ENCODE peak calls at places on chromosomes 12 and 14, in five cellular contexts. One of them, this sample, is unnamed.

GRCh38 chr12:42744539-42745156 is 155.1 kb upstream of the PRICKLE1 start:
- DNase-seq in NCI-H510A treated with DMSO at 0.1 percent for 48 hours: no peak
- DNase-seq in CD4-positive, alpha-beta T cell: no peak
- DNase-seq in HCT116: no peak
- DNase-seq in SHP77 treated with DMSO at 0.1 percent for 48 hours: no peak
- DNase-seq in this sample: no peak

GRCh38 chr12:105822131-105823103 is 316.3 kb downstream of the NUAK1 start:
- DNase-seq in NCI-H510A treated with DMSO at 0.1 percent for 48 hours: no peak
- DNase-seq in CD4-positive, alpha-beta T cell: no peak
- DNase-seq in HCT116: no peak
- DNase-seq in SHP77 treated with DMSO at 0.1 percent for 48 hours: no peak
- DNase-seq in this sample: no peak

GRCh38 chr12:124740691-124741137 is 123.0 kb downstream of the SCARB1 start:
- DNase-seq in NCI-H510A treated with DMSO at 0.1 percent for 48 hours: no peak
- DNase-seq in CD4-positive, alpha-beta T cell: no peak
- DNase-seq in HCT116: peak; percentile 78
- DNase-seq in SHP77 treated with DMSO at 0.1 percent for 48 hours: no peak
- DNase-seq in this sample: no peak

GRCh38 chr12:111429760-111430417 is 24.2 kb downstream of the SH2B3 start:
- DNase-seq in NCI-H510A treated with DMSO at 0.1 percent for 48 hours: no peak
- DNase-seq in CD4-positive, alpha-beta T cell: peak; percentile 64
- DNase-seq in HCT116: no peak
- DNase-seq in SHP77 treated with DMSO at 0.1 percent for 48 hours: no peak
- DNase-seq in this sample: no peak

GRCh38 chr14:45359766-45360165 is 106.8 kb upstream of the MIS18BP1 start:
- DNase-seq in NCI-H510A treated with DMSO at 0.1 percent for 48 hours: no peak
- DNase-seq in CD4-positive, alpha-beta T cell: no peak
- DNase-seq in HCT116: no peak
- DNase-seq in SHP77 treated with DMSO at 0.1 percent for 48 hours: no peak
- DNase-seq in this sample: no peak

GRCh38 chr14:106528717-106529116 is 1002.3 kb downstream of the TMEM121 start:
- DNase-seq in NCI-H510A treated with DMSO at 0.1 percent for 48 hours: no peak
- DNase-seq in CD4-positive, alpha-beta T cell: no peak
- DNase-seq in HCT116: no peak
- DNase-seq in SHP77 treated with DMSO at 0.1 percent for 48 hours: no peak
- DNase-seq in this sample: no peak

GRCh38 chr14:45891417-45892080 is 638.5 kb upstream of the MIS18BP1 start:
- DNase-seq in NCI-H510A treated with DMSO at 0.1 percent for 48 hours: peak; percentile 79
- DNase-seq in CD4-positive, alpha-beta T cell: no peak
- DNase-seq in HCT116: no peak
- DNase-seq in SHP77 treated with DMSO at 0.1 percent for 48 hours: peak; percentile 90
- DNase-seq in this sample: no peak

GRCh38 chr12:109767456-109767855 is 53.8 kb downstream of the FAM222A start:
- DNase-seq in NCI-H510A treated with DMSO at 0.1 percent for 48 hours: no peak
- DNase-seq in CD4-positive, alpha-beta T cell: no peak
- DNase-seq in HCT116: no peak
- DNase-seq in SHP77 treated with DMSO at 0.1 percent for 48 hours: no peak
- DNase-seq in this sample: no peak

GRCh38 chr12:56947633-56948535 is 9.5 kb downstream of the RDH16 start:
- DNase-seq in NCI-H510A treated with DMSO at 0.1 percent for 48 hours: no peak
- DNase-seq in CD4-positive, alpha-beta T cell: no peak
- DNase-seq in HCT116: peak; percentile 8
- DNase-seq in SHP77 treated with DMSO at 0.1 percent for 48 hours: no peak
- DNase-seq in this sample: no peak

GRCh38 chr12:62673027-62673815 is 206.6 kb downstream of the MON2 start:
- DNase-seq in NCI-H510A treated with DMSO at 0.1 percent for 48 hours: no peak
- DNase-seq in CD4-positive, alpha-beta T cell: no peak
- DNase-seq in HCT116: no peak
- DNase-seq in SHP77 treated with DMSO at 0.1 percent for 48 hours: no peak
- DNase-seq in this sample: no peak

GRCh38 chr14:31934767-31935266 is 142.3 kb upstream of the ARHGAP5 start:
- DNase-seq in NCI-H510A treated with DMSO at 0.1 percent for 48 hours: peak; percentile 83
- DNase-seq in CD4-positive, alpha-beta T cell: no peak
- DNase-seq in HCT116: peak; percentile 58
- DNase-seq in SHP77 treated with DMSO at 0.1 percent for 48 hours: peak; percentile 87
- DNase-seq in this sample: peak; percentile 54

GRCh38 chr14:53537421-53538315 is 384.5 kb upstream of the DDHD1 start:
- DNase-seq in NCI-H510A treated with DMSO at 0.1 percent for 48 hours: no peak
- DNase-seq in CD4-positive, alpha-beta T cell: no peak
- DNase-seq in HCT116: no peak
- DNase-seq in SHP77 treated with DMSO at 0.1 percent for 48 hours: no peak
- DNase-seq in this sample: no peak

GRCh38 chr12:26266881-26267280 is 71.5 kb downstream of the SSPN start:
- DNase-seq in NCI-H510A treated with DMSO at 0.1 percent for 48 hours: no peak
- DNase-seq in CD4-positive, alpha-beta T cell: no peak
- DNase-seq in HCT116: no peak
- DNase-seq in SHP77 treated with DMSO at 0.1 percent for 48 hours: no peak
- DNase-seq in this sample: no peak

GRCh38 chr12:124172646-124173045 is 122.2 kb upstream of the RFLNA start:
- DNase-seq in NCI-H510A treated with DMSO at 0.1 percent for 48 hours: no peak
- DNase-seq in CD4-positive, alpha-beta T cell: no peak
- DNase-seq in HCT116: no peak
- DNase-seq in SHP77 treated with DMSO at 0.1 percent for 48 hours: no peak
- DNase-seq in this sample: no peak

GRCh38 chr14:85554106-85554505 is 24.2 kb downstream of the FLRT2 start:
- DNase-seq in NCI-H510A treated with DMSO at 0.1 percent for 48 hours: no peak
- DNase-seq in CD4-positive, alpha-beta T cell: no peak
- DNase-seq in HCT116: no peak
- DNase-seq in SHP77 treated with DMSO at 0.1 percent for 48 hours: no peak
- DNase-seq in this sample: no peak

GRCh38 chr14:52862652-52863338 is 71.4 kb upstream of the GNPNAT1 start:
- DNase-seq in NCI-H510A treated with DMSO at 0.1 percent for 48 hours: no peak
- DNase-seq in CD4-positive, alpha-beta T cell: no peak
- DNase-seq in HCT116: no peak
- DNase-seq in SHP77 treated with DMSO at 0.1 percent for 48 hours: no peak
- DNase-seq in this sample: no peak

GRCh38 chr14:20680843-20681347 is 3.5 kb upstream of the RNASE4 start:
- DNase-seq in NCI-H510A treated with DMSO at 0.1 percent for 48 hours: no peak
- DNase-seq in CD4-positive, alpha-beta T cell: peak; percentile 28
- DNase-seq in HCT116: no peak
- DNase-seq in SHP77 treated with DMSO at 0.1 percent for 48 hours: no peak
- DNase-seq in this sample: no peak